ENCODE peak calls at places on chromosomes 4 and X, in five cellular contexts. One of them, this sample, is unnamed.
A peak's percentile ranks its signal among the peaks of the same experiment; 100 is the strongest.

GRCh38 chr4:140176735-140177134 is 22.8 kb upstream of the MAML3 start:
- DNase-seq in astrocyte: peak; percentile 67
- DNase-seq in adrenal gland: no peak
- DNase-seq in AG09309: no peak
- DNase-seq in neural crest cell: no peak
- DNase-seq in this sample: peak; percentile 31

GRCh38 chr4:130479674-130480073 is 1383.7 kb downstream of the C4orf33 start:
- DNase-seq in adrenal gland: no peak
- DNase-seq in AG09309: no peak
- DNase-seq in astrocyte: no peak
- DNase-seq in neural crest cell: no peak
- DNase-seq in this sample: no peak

GRCh38 chr4:108959497-108959896 is 196.6 kb upstream of the ETNPPL start:
- DNase-seq in astrocyte: peak; percentile 46
- DNase-seq in neural crest cell: no peak
- DNase-seq in adrenal gland: no peak
- DNase-seq in AG09309: no peak
- DNase-seq in this sample: peak; percentile 12

GRCh38 chr4:88758264-88758663 is 60.6 kb upstream of the NAP1L5 start:
- DNase-seq in neural crest cell: no peak
- DNase-seq in astrocyte: peak; percentile 19
- DNase-seq in adrenal gland: no peak
- DNase-seq in AG09309: no peak
- DNase-seq in this sample: no peak

GRCh38 chr4:38815879-38816782 is 11.5 kb upstream of the TLR1 start:
- DNase-seq in astrocyte: peak; percentile 32
- DNase-seq in AG09309: no peak
- DNase-seq in adrenal gland: no peak
- DNase-seq in neural crest cell: no peak
- DNase-seq in this sample: no peak

GRCh38 chr4:186685744-186686143 is 37.9 kb downstream of the FAT1 start:
- DNase-seq in astrocyte: peak; percentile 96
- DNase-seq in AG09309: peak; percentile 61
- DNase-seq in adrenal gland: no peak
- DNase-seq in neural crest cell: no peak
- DNase-seq in this sample: peak; percentile 93

GRCh38 chr4:68283714-68284113 is 38.2 kb upstream of the TMPRSS11B start:
- DNase-seq in adrenal gland: no peak
- DNase-seq in AG09309: no peak
- DNase-seq in neural crest cell: no peak
- DNase-seq in astrocyte: no peak
- DNase-seq in this sample: no peak

GRCh38 chrX:10679387-10679786 is 59.0 kb upstream of the MID1 start:
- DNase-seq in astrocyte: no peak
- DNase-seq in AG09309: no peak
- DNase-seq in adrenal gland: no peak
- DNase-seq in neural crest cell: no peak
- DNase-seq in this sample: no peak

GRCh38 chr4:156958276-156959074 is 13.1 kb downstream of the PDGFC start:
- DNase-seq in adrenal gland: no peak
- DNase-seq in AG09309: no peak
- DNase-seq in neural crest cell: no peak
- DNase-seq in astrocyte: no peak
- DNase-seq in this sample: peak; percentile 59

GRCh38 chr4:147616849-147617172 is 386 bp upstream of the TMEM184C start:
- DNase-seq in neural crest cell: no peak
- DNase-seq in adrenal gland: no peak
- DNase-seq in AG09309: no peak
- DNase-seq in astrocyte: no peak
- DNase-seq in this sample: no peak

GRCh38 chr4:86993909-86994672 is 59.3 kb downstream of the AFF1 start:
- DNase-seq in neural crest cell: no peak
- DNase-seq in AG09309: no peak
- DNase-seq in adrenal gland: no peak
- DNase-seq in astrocyte: no peak
- DNase-seq in this sample: no peak

DNA sequence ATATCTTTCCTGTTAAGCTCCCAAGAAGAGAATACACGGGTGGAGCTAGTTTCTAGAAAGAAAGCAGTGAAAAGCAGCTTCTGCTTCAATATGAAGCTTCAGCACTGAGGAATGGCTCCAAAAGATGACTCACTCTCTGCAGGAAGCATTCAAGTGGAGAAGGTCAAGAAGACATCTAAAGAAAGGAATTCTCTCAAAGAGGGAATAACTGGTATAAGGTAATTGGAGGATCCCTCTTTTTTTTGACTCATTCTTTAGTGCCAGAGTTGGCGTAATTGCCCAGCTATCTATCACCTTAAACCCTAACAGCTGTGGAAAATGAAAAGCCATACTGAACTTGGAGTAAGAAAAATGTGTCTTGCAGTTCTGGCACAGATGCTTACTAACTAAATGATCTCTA is 3.5 kb downstream of the EDA2R start:
- DNase-seq in astrocyte: peak; percentile 87
- DNase-seq in adrenal gland: no peak
- DNase-seq in neural crest cell: no peak
- DNase-seq in AG09309: peak; percentile 62
- DNase-seq in this sample: peak; percentile 88
- TF ChIP-seq CTCF in astrocyte: no peak
- TF ChIP-seq CTCF in adrenal gland: no peak
- TF ChIP-seq CTCF in neural crest cell: no peak
- TF ChIP-seq CTCF in AG09309: no peak
- TF ChIP-seq CTCF in this sample: no peak

GRCh38 chr4:4249876-4250275 is 1.9 kb upstream of the TMEM128 start:
- DNase-seq in astrocyte: no peak
- DNase-seq in neural crest cell: no peak
- DNase-seq in AG09309: no peak
- DNase-seq in adrenal gland: no peak
- DNase-seq in this sample: no peak

GRCh38 chr4:4247711-4248035 is 350 bp downstream of the TMEM128 start:
- DNase-seq in AG09309: no peak
- DNase-seq in astrocyte: no peak
- DNase-seq in neural crest cell: no peak
- DNase-seq in adrenal gland: no peak
- DNase-seq in this sample: no peak

GRCh38 chr4:4248885-4249203 is 821 bp upstream of the TMEM128 start:
- DNase-seq in astrocyte: no peak
- DNase-seq in neural crest cell: no peak
- DNase-seq in adrenal gland: no peak
- DNase-seq in AG09309: no peak
- DNase-seq in this sample: peak; percentile 35

GRCh38 chr4:4245172-4245571 is 2.9 kb downstream of the TMEM128 start:
- DNase-seq in astrocyte: no peak
- DNase-seq in AG09309: no peak
- DNase-seq in adrenal gland: no peak
- DNase-seq in neural crest cell: no peak
- DNase-seq in this sample: no peak

GRCh38 chr4:4248036-4248884 is at the start of gene TMEM128:
- DNase-seq in neural crest cell: peak; percentile 88
- DNase-seq in adrenal gland: peak; percentile 93
- DNase-seq in astrocyte: peak; percentile 90
- DNase-seq in AG09309: peak; percentile 64
- DNase-seq in this sample: peak; percentile 91
- TF ChIP-seq CTCF in neural crest cell: peak; percentile 37
- TF ChIP-seq CTCF in adrenal gland: peak; percentile 50
- TF ChIP-seq CTCF in astrocyte: peak; percentile 18
- TF ChIP-seq CTCF in AG09309: peak; percentile 13
- TF ChIP-seq CTCF in this sample: peak; percentile 35

GRCh38 chr4:84167579-84167978 is 331.5 kb downstream of the NKX6-1 start:
- DNase-seq in AG09309: no peak
- DNase-seq in adrenal gland: no peak
- DNase-seq in astrocyte: no peak
- DNase-seq in neural crest cell: no peak
- DNase-seq in this sample: no peak
- TF ChIP-seq CTCF in AG09309: peak; percentile 18
- TF ChIP-seq CTCF in adrenal gland: no peak
- TF ChIP-seq CTCF in astrocyte: no peak
- TF ChIP-seq CTCF in neural crest cell: peak; percentile 47
- TF ChIP-seq CTCF in this sample: no peak

GRCh38 chr4:89913623-89914022 is 19.0 kb downstream of the MMRN1 start:
- DNase-seq in neural crest cell: no peak
- DNase-seq in AG09309: no peak
- DNase-seq in adrenal gland: no peak
- DNase-seq in astrocyte: no peak
- DNase-seq in this sample: no peak
- TF ChIP-seq CTCF in neural crest cell: no peak
- TF ChIP-seq CTCF in AG09309: no peak
- TF ChIP-seq CTCF in adrenal gland: no peak
- TF ChIP-seq CTCF in astrocyte: no peak
- TF ChIP-seq CTCF in this sample: no peak

DNA sequence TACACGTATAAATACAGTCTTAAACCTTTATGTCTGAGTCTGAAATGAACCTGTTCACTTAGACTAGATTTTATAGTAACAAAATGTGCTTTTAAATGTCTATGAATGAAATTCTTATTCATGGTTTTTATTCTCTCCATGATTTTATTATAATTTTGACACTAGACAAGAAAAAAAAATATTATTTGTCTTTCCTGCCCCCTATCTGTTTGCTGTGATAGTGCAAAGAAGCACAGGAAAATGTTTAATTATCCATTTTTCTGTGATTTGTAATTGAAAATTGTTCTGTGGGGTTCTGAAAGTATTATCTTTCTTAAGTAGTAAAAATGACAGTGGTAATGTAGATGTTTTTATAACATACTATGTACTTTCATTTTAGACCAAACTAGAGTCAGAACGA is 52.0 kb downstream of the INTS6L start:
- DNase-seq in adrenal gland: no peak
- DNase-seq in astrocyte: no peak
- DNase-seq in AG09309: no peak
- DNase-seq in neural crest cell: no peak
- DNase-seq in this sample: peak; percentile 0
- TF ChIP-seq CTCF in adrenal gland: peak; percentile 54
- TF ChIP-seq CTCF in astrocyte: peak; percentile 17
- TF ChIP-seq CTCF in AG09309: peak; percentile 43
- TF ChIP-seq CTCF in neural crest cell: peak; percentile 62
- TF ChIP-seq CTCF in this sample: peak; percentile 52

GRCh38 chr4:128247906-128248305 is 39.7 kb downstream of the PGRMC2 start:
- DNase-seq in neural crest cell: no peak
- DNase-seq in astrocyte: no peak
- DNase-seq in adrenal gland: no peak
- DNase-seq in AG09309: no peak
- DNase-seq in this sample: no peak
- TF ChIP-seq CTCF in neural crest cell: no peak
- TF ChIP-seq CTCF in astrocyte: no peak
- TF ChIP-seq CTCF in adrenal gland: no peak
- TF ChIP-seq CTCF in AG09309: no peak
- TF ChIP-seq CTCF in this sample: no peak

DNA sequence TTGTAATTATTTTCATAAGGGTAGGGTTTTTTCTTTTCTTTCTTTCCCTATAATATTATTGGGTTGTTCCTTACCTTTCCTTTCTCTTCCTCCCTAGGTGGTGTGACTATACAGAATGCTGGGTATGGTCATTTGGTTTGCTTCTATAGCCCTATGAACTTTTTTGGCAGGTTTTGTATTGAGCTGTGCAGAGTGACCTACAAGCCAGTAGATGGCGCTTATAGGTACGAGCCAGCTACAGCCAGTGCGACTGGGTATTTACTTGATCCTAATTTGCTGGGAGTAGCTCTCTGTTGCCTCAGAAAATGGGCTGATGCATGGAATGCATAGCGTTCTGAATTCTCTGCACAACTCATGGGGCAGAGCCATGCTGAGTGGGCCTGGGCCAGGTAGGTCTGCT is 423.3 kb downstream of the MAGEE1 start:
- DNase-seq in neural crest cell: no peak
- DNase-seq in adrenal gland: no peak
- DNase-seq in astrocyte: no peak
- DNase-seq in AG09309: no peak
- DNase-seq in this sample: no peak
- TF ChIP-seq CTCF in neural crest cell: no peak
- TF ChIP-seq CTCF in adrenal gland: no peak
- TF ChIP-seq CTCF in astrocyte: no peak
- TF ChIP-seq CTCF in AG09309: peak; percentile 10
- TF ChIP-seq CTCF in this sample: no peak

DNA sequence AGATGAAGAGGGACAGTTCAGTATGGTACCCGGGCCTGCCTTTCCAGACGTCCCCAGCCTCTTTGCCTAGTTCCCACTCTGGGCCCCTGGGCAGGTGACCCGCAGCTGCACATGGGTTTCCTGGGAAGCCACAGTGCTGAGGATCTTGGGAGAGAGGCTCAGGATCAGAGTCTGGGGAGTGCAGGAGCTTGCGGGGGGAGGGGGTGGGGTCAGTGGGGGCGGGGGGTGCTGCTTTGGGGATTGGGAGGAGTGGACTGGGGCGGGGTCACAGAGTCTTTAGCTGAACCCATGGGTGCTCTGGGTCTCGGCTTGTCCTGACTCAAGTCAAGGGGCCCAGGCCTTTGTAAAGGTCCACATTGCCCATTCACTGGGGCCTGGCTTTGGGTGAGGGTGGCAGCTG is 63.6 kb downstream of the TBL1X start:
- DNase-seq in astrocyte: no peak
- DNase-seq in AG09309: no peak
- DNase-seq in adrenal gland: no peak
- DNase-seq in neural crest cell: no peak
- DNase-seq in this sample: no peak
- TF ChIP-seq CTCF in astrocyte: no peak
- TF ChIP-seq CTCF in AG09309: no peak
- TF ChIP-seq CTCF in adrenal gland: no peak
- TF ChIP-seq CTCF in neural crest cell: no peak
- TF ChIP-seq CTCF in this sample: no peak

DNA sequence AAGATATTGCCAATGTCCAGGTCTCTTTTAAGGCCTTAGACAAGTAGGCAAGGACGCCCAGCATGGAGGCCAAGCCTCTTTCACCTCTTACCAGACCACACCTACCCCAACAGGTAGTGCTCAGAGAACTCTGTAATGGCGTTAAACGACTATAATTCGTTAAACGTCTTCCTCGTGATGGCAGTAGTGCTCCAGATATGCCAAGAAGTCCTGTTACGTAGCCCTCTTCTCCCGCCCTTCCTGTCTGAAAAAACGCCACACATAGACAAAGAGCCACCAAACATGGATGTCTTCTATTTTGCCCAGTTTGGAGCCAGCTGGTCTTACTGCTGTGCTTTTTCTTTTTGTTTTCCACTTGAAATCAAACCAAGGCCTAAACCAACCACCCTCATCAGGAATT is 190.7 kb downstream of the OR13H1 start:
- DNase-seq in AG09309: peak; percentile 61
- DNase-seq in neural crest cell: no peak
- DNase-seq in adrenal gland: peak; percentile 56
- DNase-seq in astrocyte: peak; percentile 49
- DNase-seq in this sample: no peak
- TF ChIP-seq CTCF in AG09309: peak; percentile 30
- TF ChIP-seq CTCF in neural crest cell: no peak
- TF ChIP-seq CTCF in adrenal gland: no peak
- TF ChIP-seq CTCF in astrocyte: no peak
- TF ChIP-seq CTCF in this sample: no peak

This sample was measured in AG10803.